ENCODE peak calls at places on chromosomes 5 and 9, in eight cellular contexts. V is tibial nerve, S is AG04450, I is heart right ventricle, F is IMR-90, H is HCT116, Z is foreskin fibroblast, D is HepG2. P is an unnamed sample.

GRCh38 chr9:95483431-95483830 is 33.3 kb downstream of the PTCH1 start:
- DNase-seq in S (no peak), F (no peak), H (no peak), V (no peak), I (no peak), D (no peak), Z (no peak), P (no peak)

GRCh38 chr5:35229076-35230042 is 928 bp downstream of the PRLR start:
- DNase-seq in Z (peak), H (no peak), V (no peak), I (no peak), S (no peak), D (peak), F (no peak), P (no peak)

GRCh38 chr9:129283705-129284606 is 105.9 kb upstream of the IER5L start:
- DNase-seq in F (no peak), S (no peak), H (no peak), V (no peak), Z (no peak), I (no peak), D (no peak), P (no peak)

GRCh38 chr5:178340637-178341036 is 108.0 kb upstream of the PHYKPL start:
- DNase-seq in I (no peak), S (no peak), V (no peak), Z (no peak), F (no peak), H (no peak), D (no peak), P (no peak)

GRCh38 chr5:607541-608285 is 4.4 kb upstream of the CEP72 start:
- DNase-seq in Z (no peak), S (no peak), I (no peak), H (no peak), V (no peak), D (no peak), F (no peak), P (no peak)

GRCh38 chr9:25808554-25808953 is 130.3 kb upstream of the TUSC1 start:
- DNase-seq in D (no peak), H (no peak), Z (no peak), I (no peak), V (no peak), S (no peak), F (no peak), P (no peak)

GRCh38 chr9:37336150-37336549 is 86.3 kb upstream of the GRHPR start:
- DNase-seq in Z (no peak), S (no peak), V (no peak), H (no peak), F (no peak), D (no peak), I (no peak), P (no peak)

GRCh38 chr5:149452665-149453617 is 73.8 kb upstream of the IL17B start:
- DNase-seq in Z (peak), I (peak), D (peak), V (no peak), H (no peak), F (peak), S (peak), P (no peak)

GRCh38 chr5:78587081-78587774 is 61.3 kb downstream of the LHFPL2 start:
- DNase-seq in F (no peak), Z (peak), D (no peak), V (no peak), I (no peak), H (no peak), S (no peak), P (no peak)

GRCh38 chr5:138972230-138972629 is 97.1 kb upstream of the LRRTM2 start:
- DNase-seq in D (no peak), S (no peak), F (no peak), Z (peak), H (no peak), V (no peak), I (no peak), P (no peak)

GRCh38 chr5:149829954-149830353 is 99.8 kb downstream of the PPARGC1B start:
- DNase-seq in I (no peak), S (no peak), Z (no peak), F (no peak), H (no peak), V (no peak), D (no peak), P (no peak)

GRCh38 chr5:95838001-95838520 is 15.5 kb upstream of the GLRX start:
- DNase-seq in Z (no peak), F (no peak), D (no peak), S (no peak), I (no peak), V (no peak), H (no peak), P (no peak)

GRCh38 chr9:119853126-119853525 is 483.9 kb upstream of the BRINP1 start:
- DNase-seq in D (no peak), H (no peak), F (no peak), S (no peak), V (no peak), Z (no peak), I (no peak), P (peak)

GRCh38 chr9:135410831-135411473 is 68.6 kb upstream of the PPP1R26 start:
- DNase-seq in D (peak), F (no peak), H (no peak), S (no peak), I (no peak), V (no peak), Z (no peak), P (no peak)

GRCh38 chr5:151098185-151098813 is 17.5 kb upstream of the TNIP1 start:
- DNase-seq in H (no peak), Z (no peak), S (no peak), I (no peak), F (no peak), V (no peak), D (no peak), P (no peak)

GRCh38 chr9:98641675-98642074 is 67.1 kb downstream of the GABBR2 start:
- DNase-seq in S (no peak), I (no peak), Z (no peak), D (no peak), V (no peak), H (no peak), F (no peak), P (no peak)

GRCh38 chr9:88807426-88807825 is 183.8 kb upstream of the S1PR3 start:
- DNase-seq in I (no peak), S (no peak), D (no peak), H (no peak), V (no peak), F (no peak), Z (no peak), P (no peak)

GRCh38 chr5:68271124-68271523 is 55.6 kb downstream of the PIK3R1 start:
- DNase-seq in F (no peak), S (no peak), I (no peak), D (peak), H (no peak), Z (no peak), V (no peak), P (no peak)

GRCh38 chr5:54379590-54379989 is 69.2 kb upstream of the ARL15 start:
- DNase-seq in V (no peak), H (no peak), Z (no peak), F (no peak), D (no peak), S (no peak), I (no peak), P (no peak)

GRCh38 chr9:3342159-3342777 is 183.5 kb downstream of the RFX3 start:
- DNase-seq in H (no peak), D (no peak), V (no peak), I (no peak), Z (peak), S (no peak), F (peak), P (no peak)

GRCh38 chr5:138955013-138955660 is 80.0 kb upstream of the LRRTM2 start:
- DNase-seq in D (peak), F (peak), H (no peak), S (no peak), Z (no peak), I (peak), V (peak), P (no peak)

GRCh38 chr5:154654484-154655375 is 100.4 kb upstream of the LARP1 start:
- DNase-seq in I (no peak), D (no peak), F (no peak), S (no peak), H (no peak), V (no peak), Z (no peak), P (no peak)

GRCh38 chr9:112783551-112783954 is 33.0 kb downstream of the SNX30 start:
- DNase-seq in I (no peak), D (no peak), Z (no peak), V (no peak), H (no peak), S (no peak), F (no peak), P (no peak)

GRCh38 chr9:114538241-114538640 is 33.0 kb upstream of the WHRN start:
- DNase-seq in F (no peak), D (peak), V (no peak), I (no peak), S (no peak), Z (no peak), H (peak), P (no peak)

GRCh38 chr9:78775211-78775610 is 478.3 kb downstream of the PSAT1 start:
- DNase-seq in H (no peak), V (no peak), I (no peak), Z (no peak), D (no peak), S (no peak), F (no peak), P (no peak)

DNA sequence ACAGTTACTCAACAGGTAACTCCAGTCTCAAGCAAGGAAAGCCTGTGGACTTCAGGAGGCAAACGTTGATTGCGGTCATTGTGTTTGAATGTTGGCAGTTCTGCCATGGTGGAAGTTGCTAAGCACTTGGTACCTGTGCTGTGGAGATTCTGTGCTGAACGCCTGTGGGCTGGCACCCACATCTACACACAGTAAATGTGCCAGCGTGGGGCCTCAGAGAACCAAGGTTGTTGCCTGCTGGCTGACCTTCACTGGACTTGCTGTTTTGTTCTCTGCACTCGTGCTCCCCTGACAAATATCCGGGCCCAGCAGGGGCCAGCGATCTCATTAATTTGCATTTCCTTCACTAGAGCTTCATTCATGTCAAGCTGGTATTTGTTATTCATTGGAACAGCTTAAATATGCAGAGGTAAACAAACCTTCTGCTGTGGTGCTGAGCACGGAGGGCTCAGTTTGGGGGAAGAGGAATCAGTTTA is 141.8 kb downstream of the PRKACG start:
- DNase-seq in V (no peak), S (no peak), I (peak), Z (no peak), H (no peak), F (no peak), D (no peak), P (no peak)
- H3K4me3 ChIP-seq in V (no peak), S (no peak), I (no peak), Z (no peak), H (no peak), F (no peak), D (no peak), P (no peak)

DNA sequence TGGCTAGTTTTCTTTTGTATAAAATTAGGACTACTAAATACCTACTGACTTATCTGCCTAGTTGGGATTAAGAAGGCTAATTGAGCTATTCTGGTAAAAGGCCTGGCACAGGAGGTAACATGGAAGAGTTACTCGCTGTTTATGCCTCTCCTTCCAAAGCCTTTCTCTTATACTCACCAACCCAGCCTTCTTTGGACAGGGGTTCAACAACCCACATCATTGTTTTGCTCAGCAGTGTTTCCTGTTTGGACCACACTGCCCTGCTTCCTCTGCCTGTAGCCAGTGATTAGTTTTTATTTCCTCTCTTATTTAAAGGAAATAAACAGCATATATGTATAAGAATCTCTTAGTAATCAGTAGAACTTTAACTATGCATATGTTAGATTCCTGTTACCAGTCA is 85.1 kb upstream of the TLX3 start:
- DNase-seq in H (no peak), I (no peak), Z (no peak), V (no peak), D (no peak), S (no peak), F (no peak), P (no peak)
- H3K4me3 ChIP-seq in H (no peak), I (no peak), Z (no peak), V (no peak), D (no peak), S (no peak), F (no peak), P (no peak)

DNA sequence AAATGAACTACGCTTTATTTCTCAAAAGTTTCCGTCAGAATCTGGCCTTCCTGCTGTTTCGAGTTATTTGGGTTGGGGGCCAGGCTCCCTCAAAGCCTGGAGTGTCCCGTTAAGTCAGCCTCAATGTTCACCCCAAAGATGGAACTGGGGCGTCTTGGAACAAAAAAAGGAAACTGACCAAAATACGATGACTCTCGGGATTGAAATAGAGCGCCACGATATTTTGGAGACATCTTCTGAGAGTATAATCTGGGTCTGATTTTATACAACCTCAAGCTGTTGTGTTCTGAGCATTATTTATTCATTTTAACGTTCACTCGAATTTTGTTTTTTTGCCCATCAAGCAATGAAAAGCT is 28.1 kb downstream of the TLX3 start:
- DNase-seq in H (no peak), F (no peak), D (no peak), V (no peak), Z (no peak), S (no peak), I (no peak), P (no peak)
- H3K4me3 ChIP-seq in H (peak), F (peak), D (no peak), V (no peak), Z (peak), S (peak), I (peak), P (peak)

GRCh38 chr5:58937031-58937681 is 354.3 kb downstream of the RAB3C start:
- DNase-seq in I (no peak), Z (no peak), V (no peak), D (no peak), S (no peak), F (no peak), H (no peak), P (no peak)

GRCh38 chr5:58938568-58939424 is 355.9 kb downstream of the RAB3C start:
- DNase-seq in F (no peak), V (no peak), D (no peak), H (no peak), I (no peak), S (no peak), Z (no peak), P (no peak)

GRCh38 chr5:58939664-58940063 is 356.8 kb downstream of the RAB3C start:
- DNase-seq in V (no peak), H (no peak), I (no peak), Z (no peak), F (no peak), D (no peak), S (no peak), P (no peak)

GRCh38 chr5:58944221-58944620 is 361.3 kb downstream of the RAB3C start:
- DNase-seq in S (no peak), D (no peak), F (peak), Z (peak), I (no peak), V (no peak), H (no peak), P (no peak)

DNA sequence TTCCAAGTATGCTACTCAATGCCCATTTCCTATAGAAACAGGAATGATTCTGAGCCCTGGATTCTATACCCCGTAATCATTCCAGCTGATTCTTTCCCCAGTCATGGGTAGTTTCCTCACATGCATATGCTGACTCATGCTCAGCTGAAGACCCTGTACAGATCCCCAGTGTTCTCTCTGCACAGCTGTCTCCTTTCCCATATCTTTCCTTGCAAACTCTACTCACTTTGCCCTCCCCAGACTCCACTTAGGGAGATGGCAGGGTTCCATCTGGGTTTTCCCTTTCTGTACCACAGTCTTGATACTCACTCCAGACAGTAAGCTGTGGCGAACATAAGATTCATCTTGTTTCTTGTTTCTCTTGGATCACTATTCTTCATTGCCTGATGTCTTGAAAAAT is 357.6 kb downstream of the RAB3C start:
- DNase-seq in V (no peak), H (no peak), S (peak), D (no peak), F (peak), Z (no peak), I (peak), P (no peak)
- H3K4me3 ChIP-seq in V (no peak), H (no peak), S (no peak), D (no peak), F (no peak), Z (no peak), I (no peak), P (no peak)

GRCh38 chr5:107670927-107671741 is at the start of gene EFNA5:
- DNase-seq in V (peak), H (peak), D (no peak), I (peak), S (no peak), Z (peak), F (peak), P (no peak)
- H3K4me3 ChIP-seq in V (peak), H (peak), D (no peak), I (peak), S (peak), Z (peak), F (peak), P (peak)